ENCODE peak calls at places on chromosomes 13 and 19, in ten cellular contexts. P is right lobe of liver; V is H4; W is dorsolateral prefrontal cortex; Y is stimulated activated CD8-positive, alpha-beta memory T cell treated with anti-CD3 and anti-CD28 coated beads, Interleukin-4, amount 100 ng/mL, for 4 hours; J is stimulated activated CD4-positive, alpha-beta T cell treated with anti-CD3 and anti-CD28 coated beads, Interleukin-15, amount 100 ng/mL, for 1 hour; C is B cell; L is A549; D is fibroblast of lung; M is ascending aorta. G is an unnamed sample.

GRCh38 chr19:31625056-31625455 is 275.8 kb upstream of the TSHZ3 start:
- DNase-seq in J (no peak), D (no peak), W (no peak), Y (no peak), P (no peak), C (no peak), L (no peak), V (no peak), M (no peak), G (no peak)

GRCh38 chr13:27308941-27309340 is 38.3 kb downstream of the RASL11A start:
- DNase-seq in Y (no peak), W (no peak), D (no peak), L (no peak), P (no peak), M (no peak), V (no peak), C (no peak), J (no peak), G (no peak)

GRCh38 chr13:74026753-74027152 is 107.5 kb downstream of the KLF12 start:
- DNase-seq in C (peak), L (no peak), P (no peak), J (peak), W (no peak), Y (peak), D (no peak), V (no peak), M (no peak), G (no peak)

GRCh38 chr19:15417699-15418098 is 1.1 kb downstream of the AKAP8L start:
- DNase-seq in Y (no peak), W (no peak), L (no peak), J (no peak), P (peak), D (no peak), C (no peak), V (no peak), M (no peak), G (no peak)

GRCh38 chr19:10111405-10111811 is at the start of gene P2RY11:
- DNase-seq in P (no peak), C (peak), D (no peak), J (no peak), L (no peak), W (no peak), M (no peak), V (no peak), Y (no peak), G (no peak)

GRCh38 chr19:11832253-11832912 is 16.1 kb upstream of the ZNF439 start:
- DNase-seq in L (no peak), C (no peak), W (no peak), D (no peak), V (no peak), J (no peak), Y (no peak), M (no peak), P (no peak), G (no peak)

GRCh38 chr19:38803543-38803942 is 9.2 kb downstream of the LGALS4 start:
- DNase-seq in D (no peak), P (no peak), J (no peak), L (no peak), W (no peak), M (no peak), Y (no peak), C (no peak), V (no peak), G (no peak)

GRCh38 chr19:5775668-5776309 is 8.8 kb downstream of the PRR22 start:
- DNase-seq in V (no peak), C (no peak), L (peak), P (no peak), M (no peak), W (no peak), J (no peak), Y (no peak), D (peak), G (no peak)

GRCh38 chr19:45351401-45351952 is 10.9 kb downstream of the KLC3 start:
- DNase-seq in M (no peak), L (no peak), D (no peak), C (no peak), V (no peak), J (no peak), W (no peak), P (no peak), Y (no peak), G (no peak)

GRCh38 chr13:110506859-110507566 is 54.5 kb downstream of the RAB20 start:
- DNase-seq in D (peak), C (no peak), J (no peak), Y (no peak), W (no peak), M (no peak), V (no peak), P (peak), L (peak), G (no peak)

GRCh38 chr13:27137759-27138158 is 33.9 kb downstream of the USP12 start:
- DNase-seq in Y (no peak), W (peak), J (no peak), L (no peak), V (no peak), M (no peak), P (no peak), C (no peak), D (no peak), G (no peak)

G was measured in head of caudate nucleus.